ENCODE peak calls at places on chromosomes 16 and 17, in six cellular contexts. One of them, this sample, is unnamed.

GRCh38 chr17:17364338-17364667 is 61.1 kb downstream of the NT5M start:
- DNase-seq in body of pancreas: peak
- DNase-seq in NCI-H510A treated with DMSO at 0.1 percent for 48 hours: peak
- DNase-seq in T1000: no peak
- DNase-seq in GM03348: no peak
- DNase-seq in neuronal stem cell: no peak
- DNase-seq in this sample: no peak

GRCh38 chr16:57959804-57960203 is 11.1 kb downstream of the CNGB1 start:
- DNase-seq in body of pancreas: no peak
- DNase-seq in NCI-H510A treated with DMSO at 0.1 percent for 48 hours: no peak
- DNase-seq in T1000: no peak
- DNase-seq in GM03348: no peak
- DNase-seq in neuronal stem cell: no peak
- DNase-seq in this sample: no peak

GRCh38 chr17:1201132-1201702 is 21.4 kb upstream of the ABR start:
- DNase-seq in body of pancreas: no peak
- DNase-seq in NCI-H510A treated with DMSO at 0.1 percent for 48 hours: no peak
- DNase-seq in T1000: no peak
- DNase-seq in GM03348: no peak
- DNase-seq in neuronal stem cell: no peak
- DNase-seq in this sample: no peak

GRCh38 chr16:29675811-29676643 is 3.0 kb upstream of the QPRT start:
- DNase-seq in body of pancreas: no peak
- DNase-seq in NCI-H510A treated with DMSO at 0.1 percent for 48 hours: peak
- DNase-seq in T1000: no peak
- DNase-seq in GM03348: no peak
- DNase-seq in neuronal stem cell: no peak
- DNase-seq in this sample: no peak

GRCh38 chr17:58680038-58680369 is 11.8 kb downstream of the TEX14 start:
- DNase-seq in body of pancreas: no peak
- DNase-seq in NCI-H510A treated with DMSO at 0.1 percent for 48 hours: no peak
- DNase-seq in T1000: no peak
- DNase-seq in GM03348: no peak
- DNase-seq in neuronal stem cell: no peak
- DNase-seq in this sample: no peak

GRCh38 chr16:72561-73537 is at the start of gene RHBDF1:
- DNase-seq in body of pancreas: peak
- DNase-seq in NCI-H510A treated with DMSO at 0.1 percent for 48 hours: no peak
- DNase-seq in T1000: no peak
- DNase-seq in GM03348: peak
- DNase-seq in neuronal stem cell: peak
- DNase-seq in this sample: no peak

GRCh38 chr16:66127459-66128362 is 238.8 kb upstream of the CDH5 start:
- DNase-seq in body of pancreas: peak
- DNase-seq in NCI-H510A treated with DMSO at 0.1 percent for 48 hours: no peak
- DNase-seq in T1000: no peak
- DNase-seq in GM03348: no peak
- DNase-seq in neuronal stem cell: no peak
- DNase-seq in this sample: no peak

GRCh38 chr17:82297280-82297803 is 20.1 kb downstream of the CD7 start:
- DNase-seq in body of pancreas: peak
- DNase-seq in NCI-H510A treated with DMSO at 0.1 percent for 48 hours: peak
- DNase-seq in T1000: peak
- DNase-seq in GM03348: no peak
- DNase-seq in neuronal stem cell: no peak
- DNase-seq in this sample: no peak

GRCh38 chr17:63382826-63383225 is 63.3 kb downstream of the CYB561 start:
- DNase-seq in body of pancreas: no peak
- DNase-seq in NCI-H510A treated with DMSO at 0.1 percent for 48 hours: no peak
- DNase-seq in T1000: no peak
- DNase-seq in GM03348: no peak
- DNase-seq in neuronal stem cell: no peak
- DNase-seq in this sample: no peak

GRCh38 chr17:60577147-60577925 is 22.7 kb upstream of the PPM1D start:
- DNase-seq in body of pancreas: peak
- DNase-seq in NCI-H510A treated with DMSO at 0.1 percent for 48 hours: no peak
- DNase-seq in T1000: no peak
- DNase-seq in GM03348: peak
- DNase-seq in neuronal stem cell: no peak
- DNase-seq in this sample: no peak

GRCh38 chr16:10538583-10538982 is 41.8 kb downstream of the EMP2 start:
- DNase-seq in body of pancreas: no peak
- DNase-seq in NCI-H510A treated with DMSO at 0.1 percent for 48 hours: no peak
- DNase-seq in T1000: no peak
- DNase-seq in GM03348: no peak
- DNase-seq in neuronal stem cell: no peak
- DNase-seq in this sample: no peak

GRCh38 chr17:70906808-70907207 is 737.5 kb downstream of the KCNJ2 start:
- DNase-seq in body of pancreas: no peak
- DNase-seq in NCI-H510A treated with DMSO at 0.1 percent for 48 hours: no peak
- DNase-seq in T1000: no peak
- DNase-seq in GM03348: peak
- DNase-seq in neuronal stem cell: peak
- DNase-seq in this sample: no peak

GRCh38 chr17:4514206-4514605 is 15.5 kb downstream of the SPNS2 start:
- DNase-seq in body of pancreas: peak
- DNase-seq in NCI-H510A treated with DMSO at 0.1 percent for 48 hours: no peak
- DNase-seq in T1000: no peak
- DNase-seq in GM03348: no peak
- DNase-seq in neuronal stem cell: no peak
- DNase-seq in this sample: no peak

GRCh38 chr17:58703137-58703846 is 10.9 kb downstream of the RAD51C start:
- DNase-seq in body of pancreas: no peak
- DNase-seq in NCI-H510A treated with DMSO at 0.1 percent for 48 hours: no peak
- DNase-seq in T1000: no peak
- DNase-seq in GM03348: peak
- DNase-seq in neuronal stem cell: no peak
- DNase-seq in this sample: no peak

GRCh38 chr17:41773190-41773588 is 13.3 kb downstream of the JUP start:
- DNase-seq in body of pancreas: peak
- DNase-seq in NCI-H510A treated with DMSO at 0.1 percent for 48 hours: peak
- DNase-seq in T1000: peak
- DNase-seq in GM03348: peak
- DNase-seq in neuronal stem cell: no peak
- DNase-seq in this sample: no peak

GRCh38 chr17:21042434-21043295 is at the start of gene USP22:
- DNase-seq in body of pancreas: peak
- DNase-seq in NCI-H510A treated with DMSO at 0.1 percent for 48 hours: peak
- DNase-seq in T1000: no peak
- DNase-seq in GM03348: peak
- DNase-seq in neuronal stem cell: peak
- DNase-seq in this sample: peak

GRCh38 chr17:17888821-17889220 is 52.0 kb upstream of the SREBF1 start:
- DNase-seq in body of pancreas: no peak
- DNase-seq in NCI-H510A treated with DMSO at 0.1 percent for 48 hours: no peak
- DNase-seq in T1000: no peak
- DNase-seq in GM03348: no peak
- DNase-seq in neuronal stem cell: no peak
- DNase-seq in this sample: no peak

GRCh38 chr17:1485311-1485747 is 7.2 kb downstream of the MYO1C start:
- DNase-seq in body of pancreas: peak
- DNase-seq in NCI-H510A treated with DMSO at 0.1 percent for 48 hours: no peak
- DNase-seq in T1000: peak
- DNase-seq in GM03348: peak
- DNase-seq in neuronal stem cell: peak
- DNase-seq in this sample: no peak

GRCh38 chr16:68458101-68458500 is 9.8 kb upstream of the SMPD3 start:
- DNase-seq in body of pancreas: no peak
- DNase-seq in NCI-H510A treated with DMSO at 0.1 percent for 48 hours: no peak
- DNase-seq in T1000: no peak
- DNase-seq in GM03348: no peak
- DNase-seq in neuronal stem cell: no peak
- DNase-seq in this sample: no peak

GRCh38 chr17:50916026-50916707 is 50.0 kb upstream of the TOB1 start:
- DNase-seq in body of pancreas: no peak
- DNase-seq in NCI-H510A treated with DMSO at 0.1 percent for 48 hours: no peak
- DNase-seq in T1000: no peak
- DNase-seq in GM03348: no peak
- DNase-seq in neuronal stem cell: no peak
- DNase-seq in this sample: no peak

GRCh38 chr16:79648846-79649245 is 48.3 kb upstream of the MAF start:
- DNase-seq in body of pancreas: no peak
- DNase-seq in NCI-H510A treated with DMSO at 0.1 percent for 48 hours: no peak
- DNase-seq in T1000: no peak
- DNase-seq in GM03348: no peak
- DNase-seq in neuronal stem cell: no peak
- DNase-seq in this sample: no peak

GRCh38 chr17:66172706-66173223 is 19.2 kb downstream of the CEP112 start:
- DNase-seq in body of pancreas: no peak
- DNase-seq in NCI-H510A treated with DMSO at 0.1 percent for 48 hours: peak
- DNase-seq in T1000: no peak
- DNase-seq in GM03348: no peak
- DNase-seq in neuronal stem cell: no peak
- DNase-seq in this sample: no peak

GRCh38 chr16:77856455-77857138 is 68.2 kb downstream of the VAT1L start:
- DNase-seq in body of pancreas: no peak
- DNase-seq in NCI-H510A treated with DMSO at 0.1 percent for 48 hours: no peak
- DNase-seq in T1000: no peak
- DNase-seq in GM03348: no peak
- DNase-seq in neuronal stem cell: no peak
- DNase-seq in this sample: no peak

GRCh38 chr17:50271173-50271750 is 3.0 kb upstream of the TMEM92 start:
- DNase-seq in body of pancreas: no peak
- DNase-seq in NCI-H510A treated with DMSO at 0.1 percent for 48 hours: no peak
- DNase-seq in T1000: no peak
- DNase-seq in GM03348: no peak
- DNase-seq in neuronal stem cell: no peak
- DNase-seq in this sample: no peak

GRCh38 chr16:12236491-12237030 is 260.0 kb downstream of the SNX29 start:
- DNase-seq in body of pancreas: no peak
- DNase-seq in NCI-H510A treated with DMSO at 0.1 percent for 48 hours: no peak
- DNase-seq in T1000: no peak
- DNase-seq in GM03348: no peak
- DNase-seq in neuronal stem cell: no peak
- DNase-seq in this sample: no peak

GRCh38 chr17:41037853-41038350 is 3.2 kb upstream of the KRTAP1-3 start:
- DNase-seq in body of pancreas: no peak
- DNase-seq in NCI-H510A treated with DMSO at 0.1 percent for 48 hours: no peak
- DNase-seq in T1000: no peak
- DNase-seq in GM03348: no peak
- DNase-seq in neuronal stem cell: no peak
- DNase-seq in this sample: no peak

GRCh38 chr16:46961373-46962353 is 11.8 kb downstream of the DNAJA2 start:
- DNase-seq in body of pancreas: no peak
- DNase-seq in NCI-H510A treated with DMSO at 0.1 percent for 48 hours: no peak
- DNase-seq in T1000: no peak
- DNase-seq in GM03348: peak
- DNase-seq in neuronal stem cell: no peak
- DNase-seq in this sample: no peak

GRCh38 chr16:7449306-7449705 is 116.7 kb downstream of the RBFOX1 start:
- DNase-seq in body of pancreas: no peak
- DNase-seq in NCI-H510A treated with DMSO at 0.1 percent for 48 hours: no peak
- DNase-seq in T1000: no peak
- DNase-seq in GM03348: no peak
- DNase-seq in neuronal stem cell: no peak
- DNase-seq in this sample: no peak

This sample was measured in KG1.